ENCODE peak calls at places on chromosomes 2 and 18, in seven cellular contexts. X is neuronal stem cell; U is effector memory CD4-positive, alpha-beta T cell; I is heart left ventricle; T is psoas muscle; R is DND-41; Z is kidney. E is an unnamed sample.
A peak's percentile ranks its signal among the peaks of the same experiment; 100 is the strongest.

GRCh38 chr2:134988994-134989605 is 58.1 kb downstream of the MAP3K19 start:
- DNase-seq in X (no peak), U (no peak), I (no peak), T (no peak), R (no peak), Z (no peak), E (no peak)

GRCh38 chr18:30787410-30787809 is 255.1 kb downstream of the DSC3 start:
- DNase-seq in X (no peak), U (no peak), I (no peak), T (no peak), R (no peak), Z (no peak), E (no peak)

GRCh38 chr2:70528921-70529320 is 24.7 kb downstream of the TGFA start:
- DNase-seq in X (no peak), U (no peak), I (no peak), T (no peak), R (no peak), Z (no peak), E (no peak)

GRCh38 chr2:106126705-106127281 is 67.3 kb downstream of the UXS1 start:
- DNase-seq in X (no peak), U (no peak), I (no peak), T (no peak), R (no peak), Z (no peak), E (no peak)

GRCh38 chr2:169189123-169189522 is 119.8 kb downstream of the DHRS9 start:
- DNase-seq in X (no peak), U (no peak), I (no peak), T (no peak), R (no peak), Z (no peak), E (no peak)

GRCh38 chr18:62771494-62771893 is 56.2 kb downstream of the PHLPP1 start:
- DNase-seq in X (no peak), U (no peak), I (no peak), T (no peak), R (no peak), Z (no peak), E (peak; percentile 76)

GRCh38 chr2:241224851-241225438 is 36.5 kb downstream of the ANO7 start:
- DNase-seq in X (no peak), U (no peak), I (no peak), T (no peak), R (no peak), Z (peak; percentile 4), E (no peak)

GRCh38 chr2:121193185-121193584 is 91.8 kb downstream of the TFCP2L1 start:
- DNase-seq in X (no peak), U (no peak), I (no peak), T (no peak), R (no peak), Z (no peak), E (no peak)

GRCh38 chr2:38239452-38239851 is 137.6 kb downstream of the ATL2 start:
- DNase-seq in X (no peak), U (no peak), I (no peak), T (no peak), R (no peak), Z (no peak), E (no peak)

GRCh38 chr2:212845941-212846340 is 305.5 kb downstream of the IKZF2 start:
- DNase-seq in X (no peak), U (no peak), I (no peak), T (no peak), R (no peak), Z (no peak), E (no peak)

GRCh38 chr18:48693625-48694262 is 154.9 kb downstream of the CTIF start:
- DNase-seq in X (no peak), U (no peak), I (no peak), T (no peak), R (no peak), Z (no peak), E (no peak)

GRCh38 chr2:224518806-224519580 is 66.2 kb downstream of the CUL3 start:
- DNase-seq in X (no peak), U (no peak), I (no peak), T (no peak), R (no peak), Z (no peak), E (no peak)

GRCh38 chr2:234964631-234965461 is 13.0 kb downstream of the SH3BP4 start:
- DNase-seq in X (no peak), U (no peak), I (no peak), T (no peak), R (no peak), Z (peak; percentile 50), E (no peak)

GRCh38 chr2:160324161-160324768 is 124.2 kb upstream of the ITGB6 start:
- DNase-seq in X (no peak), U (no peak), I (peak; percentile 52), T (peak; percentile 50), R (peak; percentile 52), Z (peak; percentile 69), E (peak; percentile 61)

GRCh38 chr2:233034091-233034882 is 1.8 kb downstream of the NEU2 start:
- DNase-seq in X (no peak), U (no peak), I (no peak), T (no peak), R (no peak), Z (no peak), E (no peak)

GRCh38 chr2:49972699-49973098 is 818.4 kb upstream of the FSHR start:
- DNase-seq in X (peak; percentile 52), U (no peak), I (no peak), T (no peak), R (no peak), Z (no peak), E (no peak)

GRCh38 chr18:37179384-37179783 is 350.5 kb downstream of the KIAA1328 start:
- DNase-seq in X (no peak), U (no peak), I (no peak), T (no peak), R (no peak), Z (no peak), E (no peak)

GRCh38 chr2:229980440-229981184 is 58.3 kb downstream of the FBXO36 start:
- DNase-seq in X (no peak), U (no peak), I (peak; percentile 35), T (peak; percentile 41), R (no peak), Z (no peak), E (no peak)

GRCh38 chr2:118661184-118661583 is 186.3 kb downstream of the EN1 start:
- DNase-seq in X (no peak), U (no peak), I (no peak), T (no peak), R (no peak), Z (no peak), E (no peak)

GRCh38 chr2:54965425-54965824 is 84.8 kb downstream of the RTN4 start:
- DNase-seq in X (no peak), U (no peak), I (no peak), T (no peak), R (no peak), Z (no peak), E (no peak)

GRCh38 chr2:69977208-69977607 is 15.8 kb upstream of the ASPRV1 start:
- DNase-seq in X (no peak), U (no peak), I (no peak), T (no peak), R (no peak), Z (no peak), E (no peak)

GRCh38 chr2:240559271-240559670 is 886 bp upstream of the DUSP28 start:
- DNase-seq in X (no peak), U (no peak), I (no peak), T (no peak), R (no peak), Z (no peak), E (no peak)

GRCh38 chr2:26191316-26192159 is 18.6 kb downstream of the GAREM2 start:
- DNase-seq in X (no peak), U (no peak), I (no peak), T (no peak), R (no peak), Z (no peak), E (no peak)

GRCh38 chr2:218383892-218384519 is 1.9 kb downstream of the SLC11A1 start:
- DNase-seq in X (no peak), U (no peak), I (no peak), T (no peak), R (peak; percentile 39), Z (no peak), E (no peak)

GRCh38 chr2:197052371-197052770 is 125.9 kb upstream of the PGAP1 start:
- DNase-seq in X (no peak), U (no peak), I (no peak), T (no peak), R (peak; percentile 34), Z (no peak), E (no peak)
- H3K4me3 ChIP-seq in X (no peak overlapping the region), U (no peak overlapping the region), I (no peak overlapping the region), T (no peak overlapping the region), R (no peak overlapping the region), Z (no peak overlapping the region), E (no peak overlapping the region)

GRCh38 chr2:1846046-1847015 is 102.0 kb upstream of the PXDN start:
- DNase-seq in X (no peak), U (no peak), I (no peak), T (no peak), R (no peak), Z (peak; percentile 42), E (no peak)
- H3K27ac ChIP-seq in X (no peak overlapping the region), U (no peak overlapping the region), I (no peak overlapping the region), T (no peak overlapping the region), R (no peak overlapping the region), Z (no peak overlapping the region), E (no peak overlapping the region)

GRCh38 chr2:95034818-95035217 is 9.3 kb downstream of the MAL start:
- DNase-seq in X (no peak), U (no peak), I (no peak), T (no peak), R (no peak), Z (no peak), E (no peak)

GRCh38 chr2:95034221-95034620 is 8.7 kb downstream of the MAL start:
- DNase-seq in X (no peak), U (no peak), I (no peak), T (no peak), R (no peak), Z (no peak), E (no peak)

GRCh38 chr2:95032341-95032740 is 6.8 kb downstream of the MAL start:
- DNase-seq in X (no peak), U (no peak), I (no peak), T (no peak), R (no peak), Z (peak; percentile 55), E (no peak)

GRCh38 chr2:95031726-95032116 is 6.2 kb downstream of the MAL start:
- DNase-seq in X (no peak), U (no peak), I (no peak), T (no peak), R (no peak), Z (no peak), E (no peak)

GRCh38 chr2:95032868-95033603 is 7.5 kb downstream of the MAL start:
- DNase-seq in X (no peak), U (no peak), I (no peak), T (no peak), R (no peak), Z (peak; percentile 55), E (no peak)
- H3K9me3 ChIP-seq in X (no peaks in the 10 kb centered on the region), U (no peaks in the 10 kb centered on the region), I (no peaks in the 10 kb centered on the region), T (no peaks in the 10 kb centered on the region), R (no peaks in the 10 kb centered on the region), Z (no peaks in the 10 kb centered on the region), E (no peaks in the 10 kb centered on the region)

DNA sequence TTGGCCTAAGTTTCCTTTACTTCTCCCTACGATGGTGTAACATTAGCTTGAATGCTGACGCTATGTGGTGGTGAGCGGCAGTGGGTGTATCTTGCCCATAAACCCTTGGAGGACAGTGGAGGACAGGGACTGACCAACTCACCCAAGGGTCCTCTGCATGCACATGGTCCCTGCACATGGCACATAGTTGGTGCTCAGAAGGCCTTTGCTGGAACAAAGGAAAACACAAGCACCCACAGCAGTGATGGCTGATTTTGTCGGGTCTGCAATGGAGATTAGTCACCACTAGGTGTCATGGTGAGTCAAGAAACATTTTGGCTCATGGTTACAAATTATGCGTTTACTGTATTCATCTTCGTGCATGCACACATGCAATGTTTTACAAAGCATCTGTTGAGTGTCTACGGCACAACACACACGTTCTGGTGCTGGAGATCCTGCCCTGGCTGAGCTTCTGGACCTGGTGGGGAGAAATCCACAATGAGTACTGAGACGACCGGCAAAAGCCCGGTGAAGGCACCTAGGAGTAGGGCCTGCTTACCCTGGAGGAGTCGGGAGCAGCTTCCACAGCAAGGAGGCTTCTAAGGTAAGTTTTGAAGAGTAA is 44.0 kb downstream of the PDCL3 start:
- DNase-seq in X (peak; percentile 40), U (no peak), I (no peak), T (no peak), R (peak; percentile 51), Z (no peak), E (peak; percentile 57)
- H3K4me3 ChIP-seq in X (no peak overlapping the region), U (no peak overlapping the region), I (no peak overlapping the region), T (no peak overlapping the region), R (no peak overlapping the region), Z (no peak overlapping the region), E (no peak overlapping the region)

E was measured in CD4-positive, CD25-positive, alpha-beta regulatory T cell.